ENCODE peak calls at places on chromosome 13, in five cellular contexts. H is cardiac muscle cell; X is heart right ventricle; L is Peyer's patch; S is CD8-positive, alpha-beta T cell. A is an unnamed sample. For H3K27me3, the result is how much of the 10 kb centered on the place peaks cover.

GRCh38 chr13:50687545-50687944 is 155.9 kb downstream of the DLEU7 start:
- DNase-seq in S (no peak), X (no peak), H (no peak), L (no peak), A (no peak)

GRCh38 chr13:76336889-76337844 is 549.0 kb downstream of the KCTD12 start:
- DNase-seq in H (no peak), L (no peak), S (no peak), X (peak), A (no peak)

GRCh38 chr13:108121406-108121805 is 93.9 kb downstream of the LIG4 start:
- DNase-seq in X (no peak), S (no peak), H (no peak), L (no peak), A (no peak)

GRCh38 chr13:39451860-39452301 is 151.1 kb downstream of the LHFPL6 start:
- DNase-seq in H (peak), S (no peak), X (peak), L (no peak), A (peak)

GRCh38 chr13:66972659-66973058 is 257.5 kb downstream of the PCDH9 start:
- DNase-seq in S (no peak), H (no peak), X (no peak), L (no peak), A (no peak)

GRCh38 chr13:74017301-74018092 is 116.7 kb downstream of the KLF12 start:
- DNase-seq in S (no peak), L (no peak), X (no peak), H (no peak), A (no peak)

GRCh38 chr13:70253834-70254233 is 145.6 kb upstream of the KLHL1 start:
- DNase-seq in H (peak), L (no peak), X (no peak), S (no peak), A (no peak)

GRCh38 chr13:32245555-32245954 is 69.6 kb downstream of the ZAR1L start:
- DNase-seq in S (no peak), X (no peak), L (no peak), H (no peak), A (no peak)

GRCh38 chr13:59750860-59751259 is 412.9 kb downstream of the DIAPH3 start:
- DNase-seq in X (no peak), S (no peak), H (peak), L (no peak), A (no peak)

GRCh38 chr13:25118371-25118770 is 22.4 kb downstream of the PABPC3 start:
- DNase-seq in X (no peak), S (no peak), H (no peak), L (no peak), A (no peak)

GRCh38 chr13:87798536-87798935 is 127.4 kb downstream of the SLITRK5 start:
- DNase-seq in H (no peak), L (no peak), X (no peak), S (no peak), A (no peak)

GRCh38 chr13:108769213-108770070 is 140.0 kb downstream of the MYO16 start:
- DNase-seq in H (no peak), L (no peak), X (no peak), S (no peak), A (no peak)

GRCh38 chr13:109795021-109795420 is 8.6 kb upstream of the IRS2 start:
- DNase-seq in X (no peak), H (no peak), L (no peak), S (no peak), A (no peak)

GRCh38 chr13:27041341-27041740 is 130.3 kb downstream of the USP12 start:
- DNase-seq in X (no peak), S (no peak), H (no peak), L (no peak), A (no peak)
- H3K4me3 ChIP-seq in X (no peak), S (no peak), H (no peak), L (no peak), A (no peak)

GRCh38 chr13:55653497-55653896 is 1487.2 kb upstream of the PRR20A start:
- DNase-seq in H (no peak), L (no peak), S (no peak), X (no peak), A (no peak)

GRCh38 chr13:55652657-55653056 is 1488.1 kb upstream of the PRR20A start:
- DNase-seq in H (no peak), S (no peak), L (no peak), X (no peak), A (no peak)

GRCh38 chr13:55654243-55654642 is 1486.5 kb upstream of the PRR20A start:
- DNase-seq in H (no peak), S (no peak), L (no peak), X (no peak), A (no peak)

DNA sequence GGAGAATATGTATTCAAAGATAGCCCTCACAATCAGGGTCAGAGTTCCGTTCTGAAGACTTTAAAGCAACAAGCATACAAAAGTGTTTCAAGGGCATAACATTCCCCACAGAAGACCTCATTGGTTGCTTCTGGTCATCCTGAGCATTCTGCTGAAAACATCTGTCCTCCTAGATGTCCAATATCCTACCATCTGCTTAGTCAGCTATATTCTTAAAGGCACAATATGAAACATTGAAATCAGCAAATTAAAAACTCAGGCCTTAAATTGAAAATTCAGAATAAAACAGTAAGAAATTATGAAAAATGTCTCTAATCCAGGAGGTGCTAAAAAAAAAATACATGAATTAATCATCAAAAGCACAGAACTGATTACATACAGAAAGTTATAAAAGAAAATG is 1491.2 kb upstream of the PRR20A start:
- DNase-seq in X (no peak), H (no peak), L (no peak), S (no peak), A (no peak)
- TF ChIP-seq CTCF in X (no peak), H (no peak), L (no peak), S (no peak), A (no peak)

GRCh38 chr13:112078216-112078615 is 11.3 kb downstream of the SOX1 start:
- DNase-seq in X (no peak), H (no peak), S (no peak), L (no peak), A (no peak)
- H3K27me3 ChIP-seq in X (under half), H (half or more), S (under half), L (under half), A (under half)

GRCh38 chr13:45166858-45167257 is 34.0 kb downstream of the KCTD4 start:
- DNase-seq in L (no peak), S (no peak), X (no peak), H (no peak), A (no peak)

GRCh38 chr13:45167611-45168554 is 33.0 kb downstream of the KCTD4 start:
- DNase-seq in L (peak), S (no peak), X (peak), H (no peak), A (no peak)

GRCh38 chr13:45156565-45157361 is 36.5 kb downstream of the GTF2F2 start:
- DNase-seq in S (no peak), H (no peak), L (no peak), X (no peak), A (no peak)

GRCh38 chr13:45162821-45163220 is 38.0 kb downstream of the KCTD4 start:
- DNase-seq in X (no peak), H (no peak), L (no peak), S (no peak), A (no peak)

GRCh38 chr13:45162194-45162593 is 38.7 kb downstream of the KCTD4 start:
- DNase-seq in L (no peak), X (no peak), H (no peak), S (no peak), A (no peak)
- H3K4me3 ChIP-seq in L (no peak), X (no peak), H (no peak), S (no peak), A (no peak)

DNA sequence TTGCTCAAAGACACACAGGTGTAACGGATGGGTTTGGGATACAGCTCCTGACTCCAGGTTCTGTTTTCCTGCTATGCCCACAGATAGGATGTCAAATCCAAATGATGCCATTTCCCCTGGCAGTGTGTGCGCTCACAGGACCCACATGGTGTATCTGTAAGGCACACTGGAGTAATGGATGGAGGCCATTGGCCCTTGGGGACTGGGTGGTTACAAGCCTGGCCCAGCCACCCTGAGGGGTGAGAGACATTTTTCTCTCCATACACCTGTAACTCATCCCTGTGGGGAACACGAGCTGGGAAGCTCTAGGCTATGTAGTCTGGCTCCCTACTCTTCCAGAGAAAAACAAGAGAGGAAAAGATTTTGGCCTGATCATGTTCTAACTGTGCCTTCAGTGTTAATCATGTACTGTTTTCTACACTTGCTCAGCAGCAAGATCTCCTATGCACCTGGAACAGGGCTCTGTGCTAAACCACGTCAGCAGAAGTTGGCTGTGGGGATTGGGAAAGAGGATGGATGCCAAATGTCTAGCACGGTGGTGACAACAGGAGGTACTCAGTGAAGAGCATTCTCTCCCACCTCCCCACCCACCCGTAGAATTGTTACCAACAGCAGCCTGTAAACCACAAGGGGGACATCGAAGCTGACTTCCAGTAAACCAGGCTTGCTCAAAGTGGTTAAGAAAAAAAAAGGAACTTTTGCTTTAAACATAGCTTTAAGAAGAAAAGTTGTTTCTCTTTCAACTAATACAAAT is 237.0 kb downstream of the LACC1 start:
- DNase-seq in L (no peak), X (peak), S (no peak), H (peak), A (no peak)
- TF ChIP-seq CTCF in L (no peak), X (no peak), S (no peak), H (peak), A (no peak)

GRCh38 chr13:112065521-112065866 is 1.5 kb upstream of the SOX1 start:
- DNase-seq in S (no peak), X (no peak), L (no peak), H (no peak), A (no peak)
- H3K27me3 ChIP-seq in S (under half), X (half or more), L (under half), H (half or more), A (under half)

A was measured in GM06990.